ENCODE peak calls at places on chromosomes 12 and 14, in seven cellular contexts. Z is cerebellar cortex; D is fibroblast of mammary gland; T is activated effector memory CD4-positive, alpha-beta T cell treated with Interleukin-2 at 50 U/mL for 16 hours; Y is activated T-helper 9 cell treated with anti-CD3 and anti-CD28 coated beads, Interleukin-2, amount 50 U/mL, for 16 hours; N is progenitor cell of endocrine pancreas; I is stimulated activated CD8-positive, alpha-beta memory T cell treated with anti-CD3 and anti-CD28 coated beads, Interleukin-15, amount 100 ng/mL, for 24 hours. R is an unnamed sample.

GRCh38 chr12:97535582-97535981 is 73.0 kb downstream of the RMST start:
- DNase-seq in Z (no peak), T (no peak), N (no peak), Y (no peak), D (peak), I (no peak), R (no peak)

GRCh38 chr12:5742264-5742663 is 202.8 kb downstream of the ANO2 start:
- DNase-seq in I (no peak), N (no peak), T (no peak), Z (no peak), D (no peak), Y (no peak), R (no peak)

GRCh38 chr12:109759595-109759994 is 46.0 kb downstream of the FAM222A start:
- DNase-seq in I (no peak), T (no peak), D (no peak), Y (no peak), N (peak), Z (no peak), R (no peak)

GRCh38 chr12:123907726-123908476 is 64.7 kb downstream of the CCDC92 start:
- DNase-seq in I (no peak), T (no peak), Z (peak), D (peak), N (no peak), Y (no peak), R (no peak)

GRCh38 chr14:100873083-100873482 is 30.4 kb downstream of the RTL1 start:
- DNase-seq in D (no peak), Z (no peak), N (no peak), Y (no peak), I (no peak), T (no peak), R (no peak)

GRCh38 chr14:86999076-86999475 is 993.9 kb downstream of the GALC start:
- DNase-seq in I (no peak), D (peak), Z (no peak), N (no peak), T (no peak), Y (no peak), R (no peak)

GRCh38 chr14:102424923-102425322 is 62.2 kb downstream of the TECPR2 start:
- DNase-seq in D (no peak), I (no peak), T (no peak), N (no peak), Z (no peak), Y (no peak), R (no peak)

GRCh38 chr12:6267007-6267721 is 43.3 kb upstream of the PLEKHG6 start:
- DNase-seq in Z (no peak), D (peak), I (no peak), Y (peak), N (no peak), T (no peak), R (no peak)

GRCh38 chr14:74763803-74764531 is 851 bp downstream of the YLPM1 start:
- DNase-seq in D (peak), N (no peak), T (no peak), I (no peak), Y (no peak), Z (no peak), R (no peak)

GRCh38 chr14:96192975-96193805 is 11.4 kb upstream of the BDKRB2 start:
- DNase-seq in D (no peak), Z (no peak), N (no peak), I (no peak), Y (no peak), T (no peak), R (no peak)

GRCh38 chr12:52921488-52922165 is 16.8 kb upstream of the KRT8 start:
- DNase-seq in N (no peak), D (no peak), I (no peak), Y (no peak), Z (no peak), T (no peak), R (no peak)

R was measured in T-cell.